ENCODE peak calls at places on chromosome 5, in six cellular contexts. C, T, Y, S, K and L are unnamed samples.
A peak's percentile ranks its signal among the peaks of the same experiment; 100 is the strongest.

GRCh38 chr5:124644138-124644537 is 102.3 kb downstream of the ZNF608 start:
- DNase-seq in C (no peak), T (no peak), S (peak; percentile 58), K (no peak), Y (no peak), L (no peak)

GRCh38 chr5:756171-756570 is 28.4 kb downstream of the ZDHHC11B start:
- DNase-seq in T (no peak), K (no peak), C (no peak), S (no peak), Y (no peak), L (no peak)

GRCh38 chr5:150600951-150601773 is 39.3 kb upstream of the SYNPO start:
- DNase-seq in T (no peak), Y (no peak), C (no peak), S (no peak), K (no peak), L (no peak)

GRCh38 chr5:150036513-150036912 is 36.0 kb downstream of the HMGXB3 start:
- DNase-seq in S (peak; percentile 100), C (no peak), K (no peak), Y (peak; percentile 73), T (no peak), L (no peak)

GRCh38 chr5:35038891-35039290 is 8.9 kb downstream of the AGXT2 start:
- DNase-seq in K (no peak), T (no peak), C (no peak), Y (no peak), S (no peak), L (no peak)

GRCh38 chr5:43409809-43410271 is 2.4 kb downstream of the CCL28 start:
- DNase-seq in T (no peak), K (no peak), S (no peak), Y (no peak), C (no peak), L (no peak)

GRCh38 chr5:59021286-59021673 is 438.4 kb downstream of the RAB3C start:
- DNase-seq in T (no peak), K (no peak), Y (no peak), C (no peak), S (no peak), L (no peak)

GRCh38 chr5:142360607-142361120 is 35.8 kb upstream of the SPRY4 start:
- DNase-seq in S (peak; percentile 63), K (no peak), T (no peak), Y (peak; percentile 59), C (no peak), L (no peak)

GRCh38 chr5:18010053-18010452 is 375.8 kb downstream of the TAF11L14 start:
- DNase-seq in C (no peak), S (no peak), K (no peak), Y (peak; percentile 28), T (no peak), L (no peak)

GRCh38 chr5:65012411-65012972 is 243.8 kb downstream of the CWC27 start:
- DNase-seq in C (no peak), S (no peak), T (no peak), Y (no peak), K (no peak), L (no peak)

GRCh38 chr5:40736103-40736875 is 19.5 kb downstream of the TTC33 start:
- DNase-seq in S (peak; percentile 67), Y (peak; percentile 63), K (no peak), C (no peak), T (no peak), L (no peak)

GRCh38 chr5:72956324-72957140 is 691 bp downstream of the FCHO2 start:
- DNase-seq in S (peak; percentile 67), K (peak; percentile 41), Y (peak; percentile 59), T (no peak), C (peak; percentile 11), L (peak; percentile 18)

GRCh38 chr5:14528926-14529325 is 52.7 kb upstream of the OTULINL start:
- DNase-seq in C (no peak), K (no peak), T (no peak), S (no peak), Y (no peak), L (no peak)

GRCh38 chr5:100430268-100430900 is 104.8 kb upstream of the FAM174A start:
- DNase-seq in C (no peak), T (no peak), Y (peak; percentile 41), S (peak; percentile 24), K (peak; percentile 62), L (peak; percentile 5)

GRCh38 chr5:3032513-3032912 is 281.0 kb upstream of the IRX2 start:
- DNase-seq in S (no peak), T (no peak), C (no peak), K (no peak), Y (no peak), L (no peak)

GRCh38 chr5:140160432-140160831 is 14.6 kb upstream of the CYSTM1 start:
- DNase-seq in K (no peak), C (no peak), Y (no peak), S (no peak), T (no peak), L (no peak)

GRCh38 chr5:37838152-37838932 is 1.5 kb downstream of the GDNF start:
- DNase-seq in C (no peak), Y (peak; percentile 53), S (peak; percentile 67), K (no peak), T (no peak), L (no peak)

GRCh38 chr5:51099173-51099853 is 283.9 kb upstream of the ISL1 start:
- DNase-seq in Y (no peak), K (no peak), T (no peak), S (no peak), C (no peak), L (no peak)

GRCh38 chr5:71905804-71906711 is 187.0 kb downstream of the CARTPT start:
- DNase-seq in T (no peak), S (no peak), K (no peak), C (no peak), Y (no peak), L (no peak)

GRCh38 chr5:35316611-35317307 is 86.5 kb upstream of the PRLR start:
- DNase-seq in C (no peak), S (no peak), Y (no peak), T (no peak), K (no peak), L (no peak)

GRCh38 chr5:178116406-178116885 is 3.1 kb downstream of the N4BP3 start:
- DNase-seq in Y (no peak), C (peak; percentile 58), K (peak; percentile 88), T (no peak), S (no peak), L (peak; percentile 54)

GRCh38 chr5:86679529-86679928 is 61.8 kb downstream of the COX7C start:
- DNase-seq in S (peak; percentile 45), T (no peak), C (no peak), K (no peak), Y (peak; percentile 67), L (no peak)

GRCh38 chr5:176162206-176162605 is 76.0 kb upstream of the SIMC1 start:
- DNase-seq in K (no peak), S (no peak), Y (no peak), C (no peak), T (no peak), L (no peak)

GRCh38 chr5:206406-206805 is 11.5 kb downstream of the CCDC127 start:
- DNase-seq in Y (no peak), S (peak; percentile 19), K (no peak), C (no peak), T (no peak), L (no peak)

GRCh38 chr5:125093776-125094175 is 347.3 kb upstream of the ZNF608 start:
- DNase-seq in Y (peak; percentile 12), T (no peak), S (peak; percentile 90), K (no peak), C (no peak), L (no peak)

GRCh38 chr5:9168791-9169611 is 376.9 kb downstream of the SEMA5A start:
- DNase-seq in K (no peak), T (no peak), S (no peak), Y (no peak), C (no peak), L (no peak)

GRCh38 chr5:90293931-90294330 is 115.6 kb downstream of the CETN3 start:
- DNase-seq in K (no peak), T (no peak), S (peak; percentile 1), Y (peak; percentile 40), C (no peak), L (no peak)

GRCh38 chr5:83118471-83118870 is 41.1 kb downstream of the XRCC4 start:
- DNase-seq in Y (peak; percentile 31), T (no peak), S (no peak), K (no peak), C (no peak), L (no peak)

GRCh38 chr5:65481171-65481575 is 547 bp downstream of the ADAMTS6 start:
- DNase-seq in S (no peak), C (no peak), T (no peak), K (no peak), Y (no peak), L (no peak)

GRCh38 chr5:153998768-153999167 is 39.9 kb downstream of the FAM114A2 start:
- DNase-seq in K (no peak), Y (no peak), S (no peak), T (no peak), C (no peak), L (no peak)

GRCh38 chr5:2188661-2189060 is 305.9 kb upstream of the IRX4 start:
- DNase-seq in S (no peak), Y (no peak), T (no peak), K (no peak), C (no peak), L (no peak)

GRCh38 chr5:152397581-152397980 is 7.5 kb downstream of the NMUR2 start:
- DNase-seq in K (no peak), Y (no peak), S (no peak), C (no peak), T (no peak), L (no peak)

GRCh38 chr5:90365328-90365727 is 44.2 kb downstream of the CETN3 start:
- DNase-seq in K (no peak), Y (no peak), S (no peak), T (no peak), C (no peak), L (no peak)

GRCh38 chr5:39424751-39425524 is at the start of gene DAB2:
- DNase-seq in T (no peak), C (no peak), Y (peak; percentile 87), S (peak; percentile 99), K (peak; percentile 59), L (peak; percentile 10)

GRCh38 chr5:35069188-35069587 is 21.4 kb upstream of the AGXT2 start:
- DNase-seq in Y (no peak), S (no peak), K (no peak), C (no peak), T (no peak), L (no peak)

GRCh38 chr5:153659337-153659736 is 168.9 kb downstream of the GRIA1 start:
- DNase-seq in T (no peak), K (no peak), S (peak; percentile 90), C (no peak), Y (no peak), L (no peak)

GRCh38 chr5:123785160-123786001 is 273.4 kb downstream of the CSNK1G3 start:
- DNase-seq in K (no peak), T (no peak), S (peak; percentile 70), Y (no peak), C (no peak), L (no peak)

GRCh38 chr5:120690621-120691407 is 226.7 kb downstream of the PRR16 start:
- DNase-seq in C (no peak), Y (no peak), K (no peak), T (no peak), S (no peak), L (no peak)

GRCh38 chr5:9971301-9971700 is 278.4 kb downstream of the ATPSCKMT start:
- DNase-seq in S (no peak), K (no peak), C (no peak), Y (no peak), T (no peak), L (no peak)